ENCODE peak calls at places on chromosomes 12 and 14, in four cellular contexts. K is GM23248, B is breast epithelium, F is HCT116. M is an unnamed sample.

GRCh38 chr12:94560416-94561221 is 89.7 kb downstream of the TMCC3 start:
- DNase-seq in B (peak; percentile 24), F (peak; percentile 35), K (peak; percentile 53), M (no peak)

GRCh38 chr12:27969011-27969900 is 3.3 kb downstream of the PTHLH start:
- DNase-seq in K (peak; percentile 73), F (no peak), B (no peak), M (no peak)

GRCh38 chr12:17342381-17342961 is 736.5 kb upstream of the LMO3 start:
- DNase-seq in K (no peak), F (no peak), B (no peak), M (no peak)

GRCh38 chr12:68497702-68498101 is 113.0 kb upstream of the RAP1B start:
- DNase-seq in K (peak; percentile 85), F (peak; percentile 23), B (no peak), M (no peak)

GRCh38 chr12:71799105-71799504 is 40.5 kb upstream of the TBC1D15 start:
- DNase-seq in B (no peak), K (peak; percentile 63), F (no peak), M (no peak)

GRCh38 chr12:52010692-52011601 is 4.2 kb downstream of the TAMALIN start:
- DNase-seq in F (no peak), K (no peak), B (no peak), M (no peak)

GRCh38 chr12:125549836-125550235 is 484.6 kb downstream of the AACS start:
- DNase-seq in B (no peak), F (no peak), K (no peak), M (no peak)

GRCh38 chr12:53994691-53995310 is 5.2 kb upstream of the HOXC9 start:
- DNase-seq in B (no peak), K (no peak), F (no peak), M (no peak)

GRCh38 chr12:106291342-106291741 is 11.2 kb upstream of the TCP11L2 start:
- DNase-seq in K (no peak), B (no peak), F (no peak), M (no peak)

GRCh38 chr14:105767315-105767714 is 240.9 kb downstream of the TMEM121 start:
- DNase-seq in F (no peak), B (no peak), K (no peak), M (peak; percentile 42)

GRCh38 chr14:76928301-76928700 is 100.2 kb downstream of the IRF2BPL start:
- DNase-seq in F (no peak), K (peak; percentile 25), B (no peak), M (no peak)

GRCh38 chr14:28599605-28600004 is 167.0 kb upstream of the FOXG1 start:
- DNase-seq in K (no peak), B (no peak), F (no peak), M (no peak)

GRCh38 chr14:71833476-71833875 is 98.8 kb upstream of the RGS6 start:
- DNase-seq in F (no peak), B (no peak), K (no peak), M (no peak)

GRCh38 chr12:49358548-49359141 is 8.6 kb upstream of the SPATS2 start:
- DNase-seq in K (peak; percentile 62), B (no peak), F (peak; percentile 84), M (peak; percentile 37)

GRCh38 chr14:35727764-35728163 is 81.3 kb downstream of the RALGAPA1 start:
- DNase-seq in B (no peak), F (no peak), K (no peak), M (no peak)

GRCh38 chr12:113387631-113388030 is 16.1 kb downstream of the SDS start:
- DNase-seq in K (no peak), B (no peak), F (no peak), M (no peak)

GRCh38 chr12:96501139-96501741 is 11.9 kb downstream of the CFAP54 start:
- DNase-seq in F (peak; percentile 70), K (peak; percentile 78), B (peak; percentile 41), M (no peak)

GRCh38 chr14:85317491-85318021 is 212.4 kb upstream of the FLRT2 start:
- DNase-seq in B (no peak), K (peak; percentile 81), F (no peak), M (no peak)

GRCh38 chr12:76187177-76187576 is 102.7 kb upstream of the NAP1L1 start:
- DNase-seq in B (no peak), K (no peak), F (no peak), M (no peak)

GRCh38 chr12:87254371-87255030 is 774.7 kb downstream of the C12orf50 start:
- DNase-seq in K (no peak), F (no peak), B (no peak), M (no peak)

GRCh38 chr14:59358105-59358504 is 107.1 kb downstream of the GPR135 start:
- DNase-seq in F (peak; percentile 24), B (no peak), K (peak; percentile 80), M (no peak)

GRCh38 chr12:121673013-121673441 is 3.6 kb upstream of the MORN3 start:
- DNase-seq in F (no peak), B (peak; percentile 93), K (peak; percentile 34), M (no peak)

GRCh38 chr12:52310622-52311281 is 10.4 kb downstream of the KRT83 start:
- DNase-seq in F (no peak), B (no peak), K (peak; percentile 80), M (no peak)

GRCh38 chr14:94659953-94660946 is 48.1 kb downstream of the SERPINA3 start:
- DNase-seq in F (no peak), B (no peak), K (peak; percentile 27), M (no peak)

GRCh38 chr14:101187816-101188570 is 284.5 kb upstream of the RTL1 start:
- DNase-seq in F (no peak), K (no peak), B (peak; percentile 13), M (peak; percentile 62)

GRCh38 chr14:101185081-101185835 is 281.7 kb upstream of the RTL1 start:
- DNase-seq in B (peak; percentile 7), K (no peak), F (no peak), M (peak; percentile 75)

GRCh38 chr14:101185946-101186345 is 282.4 kb upstream of the RTL1 start:
- DNase-seq in B (no peak), F (no peak), K (no peak), M (peak; percentile 70)

GRCh38 chr14:101187017-101187815 is 283.7 kb upstream of the RTL1 start:
- DNase-seq in F (no peak), B (peak; percentile 3), K (no peak), M (peak; percentile 91)

GRCh38 chr14:101186544-101186943 is 283.0 kb upstream of the RTL1 start:
- DNase-seq in F (no peak), K (no peak), B (no peak), M (peak; percentile 72)
- H3K27ac ChIP-seq in F (no peak overlapping the region), K (no peak overlapping the region), B (no peak overlapping the region), M (no peak overlapping the region)

GRCh38 chr12:110686294-110686903 is 2.5 kb downstream of the HVCN1 start:
- DNase-seq in F (no peak), K (no peak), B (no peak), M (no peak)

GRCh38 chr12:110683888-110684287 is 5.0 kb downstream of the HVCN1 start:
- DNase-seq in B (no peak), K (no peak), F (no peak), M (no peak)

GRCh38 chr12:110687770-110688169 is 1.1 kb downstream of the HVCN1 start:
- DNase-seq in B (no peak), F (no peak), K (no peak), M (no peak)

GRCh38 chr12:110688446-110689001 is 391 bp downstream of the HVCN1 start:
- DNase-seq in F (no peak), K (peak; percentile 12), B (no peak), M (no peak)

DNA sequence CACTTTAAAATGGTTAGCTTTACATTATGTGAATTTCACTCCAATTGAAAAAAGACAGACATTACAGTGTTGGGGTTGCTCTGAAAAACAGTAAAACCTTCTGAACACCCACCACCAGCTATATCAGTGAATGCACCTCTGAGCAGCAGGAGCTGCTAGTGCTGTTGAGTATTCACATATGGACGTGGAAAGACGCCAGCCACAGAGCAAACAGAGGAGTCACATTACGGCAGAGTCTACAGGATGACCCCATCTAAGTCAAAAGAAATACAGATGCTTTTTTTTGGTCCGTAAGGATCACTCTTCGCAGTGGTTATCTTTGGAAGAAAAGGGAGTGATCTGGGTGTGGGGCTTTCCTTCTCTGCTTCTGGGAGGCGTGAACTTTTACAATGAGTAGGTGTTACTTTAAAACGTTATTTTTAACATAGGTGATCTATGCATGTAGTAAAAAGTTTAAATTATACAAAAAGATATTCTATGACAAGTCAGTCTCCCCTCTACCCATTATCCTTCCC is 4.5 kb downstream of the HVCN1 start:
- DNase-seq in F (no peak), K (no peak), B (no peak), M (no peak)
- H3K4me1 ChIP-seq in F (no peaks in the 10 kb centered on the region), K (no peaks in the 10 kb centered on the region), B (peaks cover 5% of the 10 kb centered on the region), M (peaks cover 20% of the 10 kb centered on the region)

GRCh38 chr12:120596901-120597300 is 15.7 kb upstream of the POP5 start:
- DNase-seq in K (no peak), F (no peak), B (no peak), M (no peak)
- H3K27ac ChIP-seq in K (no peak overlapping the region), F (no peak overlapping the region), B (no peak overlapping the region), M (no peak overlapping the region)

GRCh38 chr14:103530390-103530789 is 1.4 kb downstream of the TRMT61A start:
- DNase-seq in B (no peak), K (peak; percentile 62), F (no peak), M (no peak)
- H3K4me1 ChIP-seq in B (peaks cover 25% of the 10 kb centered on the region), K (peaks cover 20% of the 10 kb centered on the region), F (peaks cover 10% of the 10 kb centered on the region), M (peaks cover 50% of the 10 kb centered on the region)

GRCh38 chr14:50780393-50780792 is 50.6 kb downstream of the NIN start:
- DNase-seq in F (no peak), K (no peak), B (no peak), M (no peak)

GRCh38 chr14:50774542-50775267 is 56.3 kb downstream of the NIN start:
- DNase-seq in K (peak; percentile 67), B (no peak), F (no peak), M (no peak)

GRCh38 chr14:50775357-50775756 is 55.6 kb downstream of the NIN start:
- DNase-seq in B (no peak), F (no peak), K (peak; percentile 93), M (no peak)

GRCh38 chr14:50776522-50776921 is 54.4 kb downstream of the NIN start:
- DNase-seq in K (no peak), F (no peak), B (no peak), M (no peak)

GRCh38 chr14:50778757-50779483 is 52.0 kb downstream of the NIN start:
- DNase-seq in F (no peak), K (peak; percentile 42), B (no peak), M (no peak)
- H3K27ac ChIP-seq in F (no peak overlapping the region), K (no peak overlapping the region), B (no peak overlapping the region), M (no peak overlapping the region)